ENCODE peak calls at places on chromosomes 3 and 15, in seven cellular contexts. One of them, this sample, is unnamed.

GRCh38 chr15:70974004-70974832 is 81.6 kb downstream of the LRRC49 start:
- DNase-seq in HepG2: peak; percentile 18
- DNase-seq in K562: no peak
- DNase-seq in H1: peak; percentile 42
- DNase-seq in GM12878: no peak
- DNase-seq in GM12891: no peak
- DNase-seq in GM12892: no peak
- DNase-seq in this sample: no peak

GRCh38 chr3:126999383-126999782 is 16.5 kb downstream of the PLXNA1 start:
- DNase-seq in GM12891: no peak
- DNase-seq in K562: no peak
- DNase-seq in HepG2: no peak
- DNase-seq in GM12892: no peak
- DNase-seq in GM12878: no peak
- DNase-seq in H1: no peak
- DNase-seq in this sample: no peak

GRCh38 chr3:50139718-50140423 is 15.3 kb upstream of the SEMA3F start:
- DNase-seq in K562: no peak
- DNase-seq in GM12892: no peak
- DNase-seq in GM12891: no peak
- DNase-seq in HepG2: no peak
- DNase-seq in GM12878: no peak
- DNase-seq in H1: no peak
- DNase-seq in this sample: no peak

GRCh38 chr15:50123861-50124556 is 5.0 kb upstream of the ATP8B4 start:
- DNase-seq in HepG2: no peak
- DNase-seq in GM12892: no peak
- DNase-seq in K562: no peak
- DNase-seq in GM12878: no peak
- DNase-seq in H1: no peak
- DNase-seq in GM12891: no peak
- DNase-seq in this sample: no peak

GRCh38 chr3:9308298-9308990 is 54.4 kb upstream of the THUMPD3 start:
- DNase-seq in HepG2: no peak
- DNase-seq in GM12891: no peak
- DNase-seq in GM12878: no peak
- DNase-seq in K562: no peak
- DNase-seq in GM12892: no peak
- DNase-seq in H1: no peak
- DNase-seq in this sample: no peak

GRCh38 chr3:31573460-31573779 is 40.7 kb downstream of the STT3B start:
- DNase-seq in HepG2: no peak
- DNase-seq in GM12878: no peak
- DNase-seq in GM12892: no peak
- DNase-seq in H1: no peak
- DNase-seq in K562: no peak
- DNase-seq in GM12891: no peak
- DNase-seq in this sample: no peak

GRCh38 chr15:88378259-88378658 is 88.9 kb downstream of the MRPL46 start:
- DNase-seq in HepG2: no peak
- DNase-seq in K562: no peak
- DNase-seq in GM12892: no peak
- DNase-seq in GM12878: no peak
- DNase-seq in GM12891: no peak
- DNase-seq in H1: no peak
- DNase-seq in this sample: no peak

GRCh38 chr3:131711114-131711786 is 208.5 kb upstream of the MRPL3 start:
- DNase-seq in GM12878: no peak
- DNase-seq in GM12892: no peak
- DNase-seq in H1: no peak
- DNase-seq in K562: no peak
- DNase-seq in HepG2: no peak
- DNase-seq in GM12891: no peak
- DNase-seq in this sample: no peak

GRCh38 chr3:57952208-57952631 is 56.0 kb upstream of the FLNB start:
- DNase-seq in HepG2: peak; percentile 49
- DNase-seq in GM12878: no peak
- DNase-seq in GM12891: no peak
- DNase-seq in K562: peak; percentile 21
- DNase-seq in H1: no peak
- DNase-seq in GM12892: no peak
- DNase-seq in this sample: peak; percentile 34

GRCh38 chr15:101047301-101047781 is 128.2 kb downstream of the LRRK1 start:
- DNase-seq in GM12892: no peak
- DNase-seq in K562: no peak
- DNase-seq in GM12891: no peak
- DNase-seq in GM12878: no peak
- DNase-seq in H1: peak; percentile 53
- DNase-seq in HepG2: no peak
- DNase-seq in this sample: peak; percentile 4

GRCh38 chr15:90266485-90266884 is 1.0 kb downstream of the NGRN start:
- DNase-seq in H1: no peak
- DNase-seq in GM12891: no peak
- DNase-seq in K562: no peak
- DNase-seq in GM12892: no peak
- DNase-seq in HepG2: no peak
- DNase-seq in GM12878: no peak
- DNase-seq in this sample: no peak

GRCh38 chr3:169772951-169773816 is at the start of gene MYNN:
- DNase-seq in GM12878: peak; percentile 63
- DNase-seq in H1: peak; percentile 93
- DNase-seq in GM12892: peak; percentile 62
- DNase-seq in K562: peak; percentile 76
- DNase-seq in GM12891: peak; percentile 52
- DNase-seq in HepG2: peak; percentile 81
- DNase-seq in this sample: peak; percentile 85

GRCh38 chr3:78204977-78205376 is 1165.1 kb downstream of the ROBO2 start:
- DNase-seq in GM12892: no peak
- DNase-seq in H1: no peak
- DNase-seq in HepG2: peak; percentile 3
- DNase-seq in GM12891: no peak
- DNase-seq in GM12878: no peak
- DNase-seq in K562: no peak
- DNase-seq in this sample: no peak

GRCh38 chr3:151086484-151087456 is 1.3 kb downstream of the MED12L start:
- DNase-seq in HepG2: peak; percentile 70
- DNase-seq in H1: peak; percentile 76
- DNase-seq in GM12892: peak; percentile 56
- DNase-seq in GM12891: peak; percentile 75
- DNase-seq in GM12878: no peak
- DNase-seq in K562: no peak
- DNase-seq in this sample: peak; percentile 89

GRCh38 chr3:151084893-151085226 is 604 bp upstream of the MED12L start:
- DNase-seq in GM12878: no peak
- DNase-seq in GM12891: no peak
- DNase-seq in K562: no peak
- DNase-seq in GM12892: no peak
- DNase-seq in H1: no peak
- DNase-seq in HepG2: no peak
- DNase-seq in this sample: no peak

GRCh38 chr3:151087648-151088047 is 2.2 kb downstream of the MED12L start:
- DNase-seq in GM12891: no peak
- DNase-seq in GM12878: no peak
- DNase-seq in HepG2: no peak
- DNase-seq in H1: no peak
- DNase-seq in K562: no peak
- DNase-seq in GM12892: no peak
- DNase-seq in this sample: no peak

GRCh38 chr3:151085227-151085888 is at the start of gene MED12L:
- DNase-seq in K562: peak; percentile 52
- DNase-seq in H1: peak; percentile 88
- DNase-seq in GM12878: no peak
- DNase-seq in HepG2: peak; percentile 30
- DNase-seq in GM12892: peak; percentile 86
- DNase-seq in GM12891: peak; percentile 92
- DNase-seq in this sample: peak; percentile 95

GRCh38 chr3:151085889-151086483 is 522 bp downstream of the MED12L start:
- DNase-seq in HepG2: no peak
- DNase-seq in H1: no peak
- DNase-seq in GM12891: peak; percentile 42
- DNase-seq in GM12892: peak; percentile 38
- DNase-seq in K562: no peak
- DNase-seq in GM12878: no peak
- DNase-seq in this sample: peak; percentile 82
- TF ChIP-seq TAF1 in HepG2: no peak
- TF ChIP-seq TAF1 in H1: no peak
- TF ChIP-seq TAF1 in GM12891: no peak
- TF ChIP-seq TAF1 in GM12892: no peak
- TF ChIP-seq TAF1 in K562: no peak
- TF ChIP-seq TAF1 in GM12878: no peak
- TF ChIP-seq TAF1 in this sample: no peak

GRCh38 chr3:41198526-41198925 is 779 bp upstream of the CTNNB1 start:
- DNase-seq in H1: no peak
- DNase-seq in GM12892: no peak
- DNase-seq in GM12878: no peak
- DNase-seq in GM12891: no peak
- DNase-seq in K562: no peak
- DNase-seq in HepG2: peak; percentile 20
- DNase-seq in this sample: no peak
- TF ChIP-seq TAF1 in H1: no peak
- TF ChIP-seq TAF1 in GM12892: no peak
- TF ChIP-seq TAF1 in GM12878: no peak
- TF ChIP-seq TAF1 in GM12891: no peak
- TF ChIP-seq TAF1 in K562: no peak
- TF ChIP-seq TAF1 in HepG2: no peak
- TF ChIP-seq TAF1 in this sample: no peak

DNA sequence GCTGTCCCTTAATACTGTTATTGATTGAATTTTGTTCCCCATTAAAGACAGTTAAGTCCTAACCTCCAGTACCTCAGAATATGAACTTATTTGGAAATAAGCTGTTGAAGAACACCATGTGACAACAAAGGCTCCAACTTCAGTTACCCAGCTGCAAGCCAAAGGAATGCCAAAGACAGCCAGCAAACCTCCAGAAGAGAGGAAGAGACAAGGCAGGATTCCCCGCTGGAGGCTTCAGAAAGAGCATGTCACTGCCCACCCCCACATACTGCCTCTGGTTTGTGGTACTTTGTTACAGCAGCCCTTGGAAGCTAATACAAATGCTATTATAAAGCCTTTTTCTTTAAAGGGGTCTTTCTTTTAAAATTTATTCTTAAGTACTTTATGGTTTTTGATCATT is 18.4 kb upstream of the NEK10 start:
- DNase-seq in K562: no peak
- DNase-seq in GM12878: no peak
- DNase-seq in GM12891: no peak
- DNase-seq in H1: no peak
- DNase-seq in GM12892: no peak
- DNase-seq in HepG2: no peak
- DNase-seq in this sample: no peak
- TF ChIP-seq TAF1 in K562: no peak
- TF ChIP-seq TAF1 in GM12878: no peak
- TF ChIP-seq TAF1 in GM12891: no peak
- TF ChIP-seq TAF1 in H1: no peak
- TF ChIP-seq TAF1 in GM12892: no peak
- TF ChIP-seq TAF1 in HepG2: no peak
- TF ChIP-seq TAF1 in this sample: no peak

GRCh38 chr3:116165190-116165589 is 280.1 kb downstream of the LSAMP start:
- DNase-seq in HepG2: no peak
- DNase-seq in GM12878: no peak
- DNase-seq in GM12891: no peak
- DNase-seq in GM12892: no peak
- DNase-seq in H1: no peak
- DNase-seq in K562: no peak
- DNase-seq in this sample: no peak
- TF ChIP-seq TAF1 in HepG2: no peak
- TF ChIP-seq TAF1 in GM12878: no peak
- TF ChIP-seq TAF1 in GM12891: no peak
- TF ChIP-seq TAF1 in GM12892: no peak
- TF ChIP-seq TAF1 in H1: no peak
- TF ChIP-seq TAF1 in K562: no peak
- TF ChIP-seq TAF1 in this sample: no peak

GRCh38 chr3:36669763-36670162 is 94.6 kb downstream of the DCLK3 start:
- DNase-seq in GM12891: no peak
- DNase-seq in GM12878: no peak
- DNase-seq in K562: no peak
- DNase-seq in GM12892: no peak
- DNase-seq in H1: no peak
- DNase-seq in HepG2: no peak
- DNase-seq in this sample: no peak

GRCh38 chr3:36663666-36664291 is 100.6 kb downstream of the DCLK3 start:
- DNase-seq in GM12892: no peak
- DNase-seq in H1: no peak
- DNase-seq in GM12891: no peak
- DNase-seq in K562: no peak
- DNase-seq in HepG2: no peak
- DNase-seq in GM12878: no peak
- DNase-seq in this sample: no peak
- TF ChIP-seq TAF1 in GM12892: no peak
- TF ChIP-seq TAF1 in H1: no peak
- TF ChIP-seq TAF1 in GM12891: no peak
- TF ChIP-seq TAF1 in K562: no peak
- TF ChIP-seq TAF1 in HepG2: no peak
- TF ChIP-seq TAF1 in GM12878: no peak
- TF ChIP-seq TAF1 in this sample: no peak

GRCh38 chr3:125287248-125287647 is 74.7 kb upstream of the SLC12A8 start:
- DNase-seq in GM12892: no peak
- DNase-seq in HepG2: no peak
- DNase-seq in K562: no peak
- DNase-seq in H1: no peak
- DNase-seq in GM12891: no peak
- DNase-seq in GM12878: no peak
- DNase-seq in this sample: no peak

GRCh38 chr3:125280966-125281365 is 68.4 kb upstream of the SLC12A8 start:
- DNase-seq in GM12892: no peak
- DNase-seq in GM12878: no peak
- DNase-seq in H1: no peak
- DNase-seq in GM12891: no peak
- DNase-seq in K562: peak; percentile 6
- DNase-seq in HepG2: peak; percentile 3
- DNase-seq in this sample: no peak

GRCh38 chr3:125278155-125278554 is 65.6 kb upstream of the SLC12A8 start:
- DNase-seq in H1: no peak
- DNase-seq in GM12892: no peak
- DNase-seq in GM12891: no peak
- DNase-seq in GM12878: no peak
- DNase-seq in HepG2: no peak
- DNase-seq in K562: no peak
- DNase-seq in this sample: no peak

DNA sequence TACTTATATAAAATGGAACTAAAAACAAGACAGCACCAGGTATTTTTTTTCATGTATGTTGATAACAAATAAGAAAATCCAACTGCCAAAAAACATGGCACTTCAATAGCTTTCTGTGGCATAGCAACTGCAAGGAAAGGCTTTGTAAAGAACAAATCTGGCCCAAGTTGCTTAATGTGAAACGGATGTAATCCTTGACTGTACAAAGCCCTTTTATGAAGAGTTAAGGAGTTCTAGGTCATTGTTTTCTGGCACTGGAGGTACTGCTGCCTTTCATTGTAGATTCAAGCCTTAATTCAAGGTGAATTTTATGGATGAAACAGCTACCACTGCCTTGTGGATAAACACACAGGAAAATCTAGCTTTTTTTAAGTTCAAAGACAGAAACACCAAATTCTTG is 68.9 kb upstream of the SLC12A8 start:
- DNase-seq in K562: no peak
- DNase-seq in HepG2: no peak
- DNase-seq in GM12892: no peak
- DNase-seq in H1: no peak
- DNase-seq in GM12891: no peak
- DNase-seq in GM12878: no peak
- DNase-seq in this sample: no peak
- TF ChIP-seq TAF1 in K562: no peak
- TF ChIP-seq TAF1 in HepG2: no peak
- TF ChIP-seq TAF1 in GM12892: no peak
- TF ChIP-seq TAF1 in H1: no peak
- TF ChIP-seq TAF1 in GM12891: no peak
- TF ChIP-seq TAF1 in GM12878: no peak
- TF ChIP-seq TAF1 in this sample: no peak

This sample was measured in SK-N-SH.